ENCODE peak calls at places on chromosomes 11 and 22, in four cellular contexts. S is neural crest cell, R is IMR-90, E is ovary. H is an unnamed sample.

GRCh38 chr11:68890490-68891231 is 13.0 kb downstream of the MRPL21 start:
- DNase-seq in S (no peak), R (peak), E (no peak), H (no peak)

GRCh38 chr22:27564806-27565205 is 236.8 kb downstream of the MN1 start:
- DNase-seq in S (no peak), R (no peak), E (no peak), H (peak)

GRCh38 chr11:74025467-74026166 is 16.7 kb upstream of the UCP3 start:
- DNase-seq in S (no peak), R (peak), E (no peak), H (peak)

GRCh38 chr11:74468521-74469280 is 1.4 kb upstream of the KCNE3 start:
- DNase-seq in S (no peak), R (no peak), E (no peak), H (no peak)

GRCh38 chr22:17922925-17923898 is 101.1 kb downstream of the MICAL3 start:
- DNase-seq in S (no peak), R (peak), E (peak), H (no peak)

GRCh38 chr11:80722616-80723015 is 1281.8 kb upstream of the TENM4 start:
- DNase-seq in S (no peak), R (no peak), E (no peak), H (peak)

GRCh38 chr11:16226245-16226644 is 130.1 kb downstream of the SOX6 start:
- DNase-seq in S (no peak), R (peak), E (no peak), H (peak)

GRCh38 chr11:120883404-120884135 is 140.3 kb upstream of the TBCEL start:
- DNase-seq in S (no peak), R (peak), E (peak), H (peak)

GRCh38 chr11:19803506-19803998 is 90.9 kb downstream of the NAV2 start:
- DNase-seq in S (no peak), R (no peak), E (no peak), H (peak)

GRCh38 chr22:50293441-50294318 is 13.8 kb downstream of the PLXNB2 start:
- DNase-seq in S (no peak), R (peak), E (peak), H (peak)

GRCh38 chr11:70111269-70112016 is 33.3 kb downstream of the ANO1 start:
- DNase-seq in S (peak), R (peak), E (peak), H (peak)

GRCh38 chr11:81470446-81470845 is 1263.2 kb downstream of the FAM181B start:
- DNase-seq in S (no peak), R (no peak), E (no peak), H (no peak)

GRCh38 chr22:43742551-43742950 is 69.6 kb downstream of the EFCAB6 start:
- DNase-seq in S (no peak), R (no peak), E (no peak), H (no peak)

GRCh38 chr22:43745783-43746356 is 66.2 kb downstream of the EFCAB6 start:
- DNase-seq in S (no peak), R (no peak), E (no peak), H (no peak)

GRCh38 chr22:43743929-43744643 is 68.0 kb downstream of the EFCAB6 start:
- DNase-seq in S (no peak), R (no peak), E (no peak), H (no peak)

GRCh38 chr22:43740587-43741270 is 71.4 kb downstream of the EFCAB6 start:
- DNase-seq in S (no peak), R (no peak), E (no peak), H (no peak)

DNA sequence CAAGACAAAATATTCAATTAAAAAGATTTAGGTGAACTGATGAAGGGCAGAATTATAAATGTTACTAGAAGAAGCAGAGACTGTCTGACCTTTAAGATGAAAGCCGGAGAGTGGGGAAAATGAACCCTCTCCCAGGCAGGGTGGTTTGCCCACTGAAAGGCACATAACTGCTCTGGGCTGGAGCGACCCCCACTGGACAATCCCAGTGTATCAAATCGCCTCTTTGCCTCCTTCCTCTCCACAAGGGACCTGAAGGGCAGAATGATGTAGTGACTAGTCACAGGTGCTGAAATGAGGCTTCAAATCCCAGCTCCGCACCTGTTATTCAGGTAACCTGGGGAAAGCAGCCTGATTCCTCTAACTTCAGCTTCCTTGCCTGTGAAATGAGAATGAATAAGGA is 69.0 kb downstream of the EFCAB6 start:
- DNase-seq in S (no peak), R (no peak), E (no peak), H (no peak)
- TF ChIP-seq CTCF in S (no peak), R (no peak), E (no peak), H (no peak)

GRCh38 chr11:5992604-5993251 is 5.9 kb upstream of the OR52L1 start:
- DNase-seq in S (no peak), R (peak), E (no peak), H (peak)
- TF ChIP-seq CTCF in S (peak), R (peak), E (no peak), H (peak)

GRCh38 chr11:14308897-14309387 is 50.0 kb downstream of the RRAS2 start:
- DNase-seq in S (no peak), R (no peak), E (no peak), H (no peak)

GRCh38 chr11:14305649-14306048 is 53.3 kb downstream of the RRAS2 start:
- DNase-seq in S (no peak), R (no peak), E (no peak), H (no peak)

GRCh38 chr11:14308114-14308896 is 50.7 kb downstream of the RRAS2 start:
- DNase-seq in S (no peak), R (peak), E (no peak), H (peak)

GRCh38 chr11:14304601-14305000 is 54.4 kb downstream of the RRAS2 start:
- DNase-seq in S (no peak), R (no peak), E (no peak), H (no peak)

DNA sequence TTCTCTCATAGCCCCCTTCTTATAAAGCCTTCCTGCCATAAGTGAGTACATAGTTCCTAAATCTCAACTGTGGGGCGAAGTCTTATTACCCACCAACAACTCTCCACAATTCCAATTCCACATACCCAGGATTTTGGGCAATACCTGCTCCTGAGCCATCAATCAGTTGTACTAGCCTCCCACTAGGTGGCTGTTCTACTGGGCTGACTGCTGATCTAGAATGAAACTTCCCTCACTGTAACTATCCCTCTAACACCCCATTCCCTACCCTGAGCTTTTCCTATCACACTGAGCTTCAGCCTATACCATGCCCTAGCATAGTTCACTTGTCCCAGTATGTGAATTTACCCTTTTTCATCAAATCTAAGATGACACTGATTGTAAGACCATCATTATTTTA is 52.5 kb downstream of the RRAS2 start:
- DNase-seq in S (no peak), R (no peak), E (no peak), H (no peak)
- TF ChIP-seq CTCF in S (no peak), R (no peak), E (no peak), H (no peak)

DNA sequence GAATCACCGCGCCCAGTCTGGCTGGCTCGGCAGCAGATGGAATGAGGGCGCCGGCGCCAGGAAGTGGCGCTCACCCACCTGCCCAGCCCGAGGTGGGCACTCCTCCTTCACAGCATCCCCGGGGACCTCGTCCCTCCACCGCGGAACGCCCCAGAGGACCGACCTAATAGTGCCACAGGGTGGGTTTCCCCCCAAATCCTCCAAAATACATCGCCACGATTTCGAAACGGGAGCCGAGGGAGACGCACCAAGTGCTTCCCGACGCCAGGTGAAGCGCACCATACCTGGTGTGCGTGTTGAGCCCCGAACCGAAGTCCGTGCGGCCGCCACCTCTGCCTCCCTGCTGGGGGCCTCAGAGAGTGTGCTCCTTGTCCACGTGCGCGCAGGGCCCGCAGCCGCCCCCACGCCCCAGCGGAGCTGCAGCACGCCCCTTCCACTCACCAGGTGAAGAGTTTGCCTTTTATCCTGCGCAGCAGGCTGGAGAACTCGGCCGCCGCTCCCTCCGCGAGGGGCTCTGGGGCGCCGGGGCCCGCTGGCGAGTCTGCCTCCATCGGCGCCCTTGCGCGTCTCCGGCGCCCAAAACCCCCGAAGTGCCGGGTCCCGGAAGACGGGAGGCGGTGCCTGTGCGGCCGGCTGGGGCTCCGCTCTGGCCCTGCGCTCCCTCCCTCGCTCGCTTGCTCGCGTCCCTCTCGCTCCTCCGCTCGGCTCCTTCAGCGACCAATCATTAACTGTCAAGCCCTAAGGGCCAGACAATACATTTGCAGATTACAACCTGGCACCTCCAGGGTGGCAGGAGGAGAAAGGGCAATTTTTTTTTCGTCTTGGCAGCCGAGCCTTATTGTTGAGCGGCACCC is at the start of gene SLC35F2:
- DNase-seq in S (peak), R (peak), E (peak), H (peak)
- TF ChIP-seq CTCF in S (no peak), R (no peak), E (no peak), H (no peak)